ENCODE peak calls at places on chromosomes 7 and 10, in six cellular contexts. N, W, R, H, K and P are unnamed samples.

GRCh38 chr7:24337180-24337579 is 53.2 kb downstream of the NPY start:
- DNase-seq in N (peak), W (no peak), R (no peak), H (no peak), K (no peak), P (peak)

GRCh38 chr7:106313966-106314365 is 29.2 kb upstream of the NAMPT start:
- DNase-seq in N (no peak), W (no peak), R (no peak), H (no peak), K (no peak), P (no peak)

GRCh38 chr10:12194752-12195271 is 879 bp downstream of the NUDT5 start:
- DNase-seq in N (peak), W (no peak), R (peak), H (peak), K (no peak), P (no peak)

GRCh38 chr7:27516415-27516814 is 146.3 kb downstream of the HIBADH start:
- DNase-seq in N (no peak), W (no peak), R (no peak), H (no peak), K (no peak), P (no peak)

GRCh38 chr7:47950714-47951113 is 2.4 kb upstream of the PKD1L1 start:
- DNase-seq in N (peak), W (no peak), R (no peak), H (no peak), K (no peak), P (no peak)

GRCh38 chr10:78528749-78529204 is 495.1 kb downstream of the RPS24 start:
- DNase-seq in N (no peak), W (no peak), R (no peak), H (no peak), K (no peak), P (no peak)

GRCh38 chr7:2802504-2803341 is 41.4 kb downstream of the GNA12 start:
- DNase-seq in N (no peak), W (no peak), R (no peak), H (no peak), K (no peak), P (no peak)

GRCh38 chr7:98826811-98827231 is 43.0 kb downstream of the TMEM130 start:
- DNase-seq in N (peak), W (no peak), R (no peak), H (no peak), K (no peak), P (no peak)

GRCh38 chr10:129339191-129339590 is 127.8 kb upstream of the MGMT start:
- DNase-seq in N (no peak), W (no peak), R (no peak), H (no peak), K (no peak), P (no peak)

GRCh38 chr7:11835260-11835659 is 3.3 kb upstream of the THSD7A start:
- DNase-seq in N (no peak), W (no peak), R (no peak), H (no peak), K (no peak), P (no peak)

GRCh38 chr10:44619975-44620374 is 235.1 kb upstream of the CXCL12 start:
- DNase-seq in N (no peak), W (no peak), R (no peak), H (no peak), K (no peak), P (no peak)

GRCh38 chr7:116173051-116174028 is 37.0 kb upstream of the TES start:
- DNase-seq in N (no peak), W (no peak), R (peak), H (peak), K (no peak), P (no peak)

GRCh38 chr10:121027390-121027789 is 176.2 kb downstream of the WDR11 start:
- DNase-seq in N (no peak), W (no peak), R (no peak), H (no peak), K (no peak), P (no peak)

GRCh38 chr10:7635431-7636125 is 31.2 kb downstream of the ITIH5 start:
- DNase-seq in N (peak), W (no peak), R (no peak), H (no peak), K (no peak), P (peak)

GRCh38 chr7:108592633-108593277 is 23.1 kb downstream of the DNAJB9 start:
- DNase-seq in N (no peak), W (no peak), R (no peak), H (no peak), K (no peak), P (no peak)

GRCh38 chr7:3649250-3649649 is 348.2 kb downstream of the SDK1 start:
- DNase-seq in N (no peak), W (no peak), R (no peak), H (no peak), K (no peak), P (no peak)